ENCODE peak calls at places on chromosome 13, in five cellular contexts. X, M, U, T and W are unnamed samples.

GRCh38 chr13:39401091-39401647 is 201.8 kb downstream of the LHFPL6 start:
- DNase-seq in X (no peak), M (no peak), U (no peak), T (no peak), W (no peak)

GRCh38 chr13:43388282-43389034 is 365.1 kb downstream of the DNAJC15 start:
- DNase-seq in X (no peak), M (peak), U (no peak), T (no peak), W (no peak)

GRCh38 chr13:107203146-107203847 is 635.4 kb upstream of the ARGLU1 start:
- DNase-seq in X (peak), M (no peak), U (no peak), T (no peak), W (no peak)

GRCh38 chr13:29707876-29708543 is 112.5 kb upstream of the SLC7A1 start:
- DNase-seq in X (peak), M (peak), U (no peak), T (peak), W (no peak)

GRCh38 chr13:62510906-62511655 is 1095.4 kb upstream of the PCDH20 start:
- DNase-seq in X (no peak), M (no peak), U (peak), T (no peak), W (no peak)

GRCh38 chr13:104984296-104984818 is 1551.1 kb downstream of the EFNB2 start:
- DNase-seq in X (no peak), M (no peak), U (peak), T (no peak), W (peak)

GRCh38 chr13:35858665-35859064 is 272.5 kb downstream of the DCLK1 start:
- DNase-seq in X (no peak), M (no peak), U (no peak), T (no peak), W (no peak)

GRCh38 chr13:49784886-49785570 is 7.5 kb downstream of the KPNA3 start:
- DNase-seq in X (no peak), M (no peak), U (no peak), T (no peak), W (no peak)

GRCh38 chr13:61253105-61253877 is 162.4 kb downstream of the PCDH20 start:
- DNase-seq in X (no peak), M (no peak), U (no peak), T (no peak), W (no peak)

GRCh38 chr13:44296856-44297255 is 76.8 kb upstream of the SERP2 start:
- DNase-seq in X (no peak), M (no peak), U (no peak), T (no peak), W (no peak)

GRCh38 chr13:79936368-79937136 is 404.4 kb downstream of the SPRY2 start:
- DNase-seq in X (peak), M (no peak), U (no peak), T (no peak), W (no peak)

GRCh38 chr13:107205318-107206112 is 637.6 kb upstream of the ARGLU1 start:
- DNase-seq in X (peak), M (no peak), U (no peak), T (peak), W (no peak)

GRCh38 chr13:100673831-100674362 is 698 bp downstream of the TMTC4 start:
- DNase-seq in X (peak), M (peak), U (no peak), T (peak), W (no peak)

GRCh38 chr13:76708138-76708537 is 178.1 kb downstream of the KCTD12 start:
- DNase-seq in X (no peak), M (no peak), U (no peak), T (no peak), W (no peak)

GRCh38 chr13:44413095-44413494 is 39.5 kb downstream of the SERP2 start:
- DNase-seq in X (no peak), M (no peak), U (no peak), T (no peak), W (no peak)

GRCh38 chr13:62125451-62125850 is 709.8 kb upstream of the PCDH20 start:
- DNase-seq in X (no peak), M (no peak), U (no peak), T (no peak), W (no peak)

GRCh38 chr13:87356314-87356713 is 314.9 kb upstream of the SLITRK5 start:
- DNase-seq in X (no peak), M (no peak), U (no peak), T (no peak), W (no peak)

GRCh38 chr13:99926014-99926731 is 45.4 kb downstream of the ZIC5 start:
- DNase-seq in X (no peak), M (peak), U (no peak), T (no peak), W (no peak)

GRCh38 chr13:68923995-68924394 is 1183.6 kb upstream of the ATXN8OS start:
- DNase-seq in X (no peak), M (no peak), U (no peak), T (no peak), W (no peak)

GRCh38 chr13:68927387-68928026 is 1180.1 kb upstream of the ATXN8OS start:
- DNase-seq in X (peak), M (peak), U (no peak), T (no peak), W (peak)

DNA sequence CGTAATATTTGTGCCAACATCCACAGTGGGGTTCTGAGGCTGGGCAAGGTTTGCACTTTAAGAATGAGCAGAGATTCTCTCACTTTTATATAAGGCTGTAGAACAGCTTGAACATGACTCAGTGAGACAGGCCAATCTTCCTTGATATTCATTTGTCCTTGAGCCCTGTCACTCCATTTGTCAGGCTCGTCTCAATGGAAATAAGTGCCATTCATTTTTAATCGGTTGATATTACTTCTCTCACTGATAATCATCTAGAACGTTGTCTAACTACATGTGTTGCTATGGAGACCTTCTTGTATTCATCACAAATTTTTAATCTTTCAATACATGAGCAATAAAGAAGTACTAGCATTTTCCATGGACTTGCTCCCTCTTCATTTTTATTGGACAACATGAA is 1178.6 kb upstream of the ATXN8OS start:
- DNase-seq in X (no peak), M (no peak), U (no peak), T (no peak), W (no peak)
- TF ChIP-seq POLR2AphosphoS5 in X (no peak), M (no peak), U (no peak), T (no peak), W (no peak)

GRCh38 chr13:112056739-112057433 is 10.1 kb upstream of the SOX1 start:
- DNase-seq in X (no peak), M (no peak), U (no peak), T (no peak), W (no peak)
- TF ChIP-seq EZH2 in X (no peak), M (no peak), U (no peak), T (no peak), W (no peak)

GRCh38 chr13:66562054-66562453 is 668.1 kb downstream of the PCDH9 start:
- DNase-seq in X (no peak), M (no peak), U (no peak), T (no peak), W (no peak)
- H3K27ac ChIP-seq in X (no peak), M (no peak), U (no peak), T (no peak), W (no peak)

DNA sequence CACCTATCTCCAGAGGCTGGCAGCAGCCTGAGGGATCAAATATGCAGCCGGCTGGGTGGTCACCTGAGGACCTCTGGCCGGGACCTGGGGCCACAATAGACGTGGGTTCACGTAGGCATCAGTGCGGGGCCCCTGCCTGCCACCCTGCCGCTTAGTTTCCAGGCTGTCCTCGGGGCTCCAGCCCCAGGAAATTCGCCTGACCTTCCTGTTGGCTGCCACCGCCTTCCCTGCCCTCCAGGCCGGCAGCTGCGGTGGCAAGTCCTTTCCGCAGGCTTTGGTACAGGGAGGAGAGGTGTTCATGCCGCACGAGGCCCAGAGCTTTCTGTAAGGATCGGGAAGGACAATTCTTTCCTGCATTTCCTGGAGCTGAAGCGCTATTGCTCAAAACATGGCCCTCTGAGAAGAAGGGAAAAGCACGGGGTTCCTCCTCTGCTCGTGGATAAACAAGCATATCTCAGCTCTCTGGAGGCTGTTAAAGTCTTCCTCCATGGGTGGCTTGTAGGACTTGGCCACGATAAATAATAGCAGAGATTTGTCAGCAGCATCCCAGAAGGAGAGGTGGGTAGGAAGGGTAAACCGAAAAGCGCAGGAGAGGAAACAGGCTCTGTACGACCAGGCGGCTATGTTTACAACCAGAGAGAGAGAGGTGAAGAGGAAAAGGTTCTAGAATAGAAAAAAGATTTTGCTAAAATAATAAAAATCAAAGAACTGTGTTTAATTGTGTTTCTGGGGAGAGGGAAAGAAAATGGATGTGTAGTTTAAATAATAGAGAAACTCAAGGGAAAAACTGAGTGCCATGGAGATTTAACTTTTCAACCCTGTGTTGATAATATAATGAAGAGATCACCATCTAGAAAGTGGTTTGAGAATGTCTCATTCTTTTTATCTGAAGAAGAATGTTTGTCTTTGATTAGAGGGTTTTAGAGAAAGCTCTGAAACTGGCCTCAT is 4.9 kb downstream of the COL4A2 start:
- DNase-seq in X (no peak), M (no peak), U (no peak), T (no peak), W (no peak)
- TF ChIP-seq POLR2AphosphoS5 in X (no peak), M (no peak), U (no peak), T (no peak), W (no peak)

DNA sequence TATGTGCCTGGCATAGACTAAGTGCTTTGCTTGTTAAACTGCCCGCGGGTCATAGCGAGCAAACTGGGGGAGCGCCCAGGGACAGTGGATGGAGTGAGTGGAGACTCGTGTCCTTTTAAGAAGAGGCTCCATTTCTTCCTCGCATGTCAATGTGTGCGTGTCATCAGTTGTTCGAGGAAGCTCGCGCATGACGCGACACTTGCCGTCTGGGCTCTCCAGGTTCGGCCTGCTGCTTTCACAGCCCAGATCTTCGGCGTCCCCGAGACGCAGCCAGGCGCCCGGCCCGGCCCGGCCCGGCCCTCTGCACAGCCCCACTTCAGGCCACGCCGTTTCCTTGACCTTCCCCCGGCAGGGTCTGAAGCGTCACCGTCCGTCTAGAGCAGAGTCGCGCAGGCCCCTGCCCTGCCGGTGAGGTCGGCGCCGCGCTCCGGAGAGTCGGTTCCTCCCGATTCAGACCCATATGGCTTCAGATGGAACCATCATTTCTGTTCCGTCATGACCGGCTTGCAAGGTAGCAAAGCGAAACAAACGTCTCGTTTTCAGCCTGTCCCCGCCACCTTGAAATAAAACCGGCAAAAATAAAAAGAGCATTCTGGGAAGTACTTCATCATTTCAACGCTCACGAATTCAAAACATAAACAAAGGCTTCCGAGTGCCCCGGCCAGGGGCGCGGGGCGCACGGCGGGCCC is 604 bp upstream of the ARHGEF7 start:
- DNase-seq in X (no peak), M (no peak), U (no peak), T (no peak), W (no peak)
- TF ChIP-seq EZH2 in X (peak), M (no peak), U (no peak), T (no peak), W (peak)

GRCh38 chr13:110471156-110471832 is 90.2 kb downstream of the RAB20 start:
- DNase-seq in X (no peak), M (no peak), U (no peak), T (no peak), W (no peak)

GRCh38 chr13:110468986-110469495 is 92.5 kb downstream of the RAB20 start:
- DNase-seq in X (no peak), M (no peak), U (no peak), T (no peak), W (no peak)

GRCh38 chr13:110469597-110469996 is 91.9 kb downstream of the RAB20 start:
- DNase-seq in X (no peak), M (no peak), U (no peak), T (no peak), W (no peak)

GRCh38 chr13:110471833-110472162 is 89.7 kb downstream of the RAB20 start:
- DNase-seq in X (no peak), M (no peak), U (peak), T (peak), W (no peak)

DNA sequence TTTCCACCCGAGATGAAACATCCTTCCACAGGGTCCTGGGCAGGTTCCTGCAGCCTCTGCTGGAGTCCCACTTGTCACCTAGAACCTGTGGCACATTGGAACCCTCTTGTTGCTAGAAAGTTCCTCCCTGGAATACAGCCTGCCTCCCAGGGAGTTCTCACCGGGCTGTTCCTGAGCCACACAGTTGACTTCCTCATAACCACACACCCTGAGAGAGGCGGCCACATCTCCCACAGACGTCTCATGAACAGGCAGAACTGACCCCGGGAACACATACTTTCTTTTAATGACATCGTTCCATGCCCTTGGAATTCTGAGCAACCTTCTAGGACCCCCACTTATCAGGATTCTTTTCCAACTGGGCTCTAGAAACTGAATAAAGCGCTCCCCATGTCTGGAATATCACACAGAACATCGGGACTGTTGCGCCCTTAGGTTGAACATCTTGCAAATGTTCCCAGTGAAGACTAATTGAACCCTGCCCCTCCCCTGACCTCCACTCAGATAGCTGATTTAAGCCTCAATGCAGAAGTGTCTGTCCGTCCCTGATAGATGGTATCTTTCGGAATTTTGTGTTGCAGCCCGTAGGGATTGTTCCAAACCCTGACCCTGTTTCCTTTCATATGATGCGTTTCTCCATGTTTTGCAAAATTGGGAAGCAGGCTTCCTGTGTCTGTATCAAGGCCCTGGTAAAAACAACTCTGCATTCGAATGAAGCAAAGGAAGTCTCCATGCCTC is 91.1 kb downstream of the RAB20 start:
- DNase-seq in X (no peak), M (no peak), U (no peak), T (no peak), W (no peak)
- H3K27ac ChIP-seq in X (no peak), M (no peak), U (peak), T (no peak), W (no peak)

DNA sequence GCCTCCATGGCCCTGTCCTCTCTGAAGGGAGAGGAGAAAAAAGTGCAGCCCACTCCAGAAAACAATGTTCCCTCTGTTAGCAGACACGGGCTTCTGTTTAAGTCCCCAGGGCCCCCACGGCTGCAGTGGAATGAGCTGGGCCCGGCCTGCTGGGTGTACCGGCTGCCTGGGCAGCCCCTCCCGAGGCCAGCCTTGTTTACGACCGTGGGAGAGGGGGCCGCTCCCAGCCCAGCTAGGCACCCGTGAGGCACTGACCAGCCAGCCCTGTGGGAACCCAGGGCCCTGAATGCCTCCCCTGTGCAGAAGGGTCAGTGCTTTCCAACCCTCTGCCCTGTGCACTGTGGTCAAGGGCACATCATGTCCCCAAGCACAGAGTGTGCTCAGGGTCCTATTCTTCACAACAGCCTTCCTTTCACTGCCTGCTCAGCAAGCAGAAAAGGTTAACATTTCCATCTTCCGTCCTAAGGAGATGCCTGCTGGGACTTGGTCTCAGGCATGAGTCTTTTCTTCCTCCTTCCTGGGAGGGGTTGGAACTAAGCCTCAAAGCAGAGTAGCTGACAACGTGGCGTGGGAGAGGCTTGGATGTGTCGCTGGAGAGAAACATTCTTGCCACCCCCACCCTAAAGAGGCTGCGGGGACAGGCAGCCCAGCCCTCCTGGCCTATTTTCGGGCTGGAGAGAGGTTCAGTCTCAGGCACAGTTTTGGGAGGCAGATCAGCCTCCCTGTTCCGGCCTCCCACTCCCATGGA is 90.1 kb downstream of the RGCC start:
- DNase-seq in X (peak), M (no peak), U (no peak), T (no peak), W (no peak)
- TF ChIP-seq POLR2AphosphoS5 in X (no peak), M (no peak), U (no peak), T (no peak), W (no peak)

DNA sequence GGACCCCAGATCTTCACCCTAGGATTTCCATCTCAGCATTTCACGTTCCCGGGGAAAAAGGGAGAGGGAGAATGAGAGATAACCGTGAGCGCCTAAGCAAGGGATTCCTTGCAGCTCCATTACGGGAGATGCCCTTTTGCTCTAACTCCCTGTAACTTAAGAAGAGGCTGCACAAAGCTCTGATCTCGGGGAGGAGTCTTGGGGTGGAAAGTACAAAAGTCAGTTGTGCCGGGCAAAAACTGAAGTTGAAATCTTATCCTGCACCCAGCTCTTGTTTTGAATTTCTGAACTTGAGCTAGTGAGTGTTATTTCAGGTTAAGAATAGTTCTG is 256.4 kb upstream of the SOX21 start:
- DNase-seq in X (no peak), M (no peak), U (no peak), T (no peak), W (no peak)
- TF ChIP-seq EZH2 in X (no peak), M (no peak), U (no peak), T (no peak), W (no peak)

DNA sequence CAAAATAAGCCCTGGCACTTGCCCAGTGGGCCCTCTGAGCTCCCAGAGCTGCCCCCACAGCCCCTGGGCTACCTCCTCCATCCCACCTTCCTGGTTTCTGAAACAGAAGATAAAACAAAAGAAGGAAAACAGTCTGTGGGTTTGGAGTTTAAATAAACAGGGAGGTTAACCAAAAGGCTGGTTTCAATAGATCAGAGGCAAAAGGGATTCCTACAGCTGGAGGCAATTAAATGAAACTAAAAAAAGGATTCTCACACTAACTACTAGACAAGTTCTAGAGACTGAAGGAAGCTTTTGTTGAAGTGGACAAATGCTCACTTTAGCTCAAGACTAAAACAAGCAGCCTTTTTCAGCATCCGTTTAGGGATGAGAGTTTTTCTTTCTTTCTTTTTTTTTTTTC is 569.8 kb downstream of the FGF9 start:
- DNase-seq in X (no peak), M (no peak), U (no peak), T (no peak), W (no peak)
- H3K27ac ChIP-seq in X (no peak), M (no peak), U (no peak), T (no peak), W (no peak)

GRCh38 chr13:45416521-45417125 is 1.6 kb downstream of the SLC25A30 start:
- DNase-seq in X (no peak), M (no peak), U (no peak), T (no peak), W (no peak)
- TF ChIP-seq POLR2AphosphoS5 in X (no peak), M (no peak), U (no peak), T (no peak), W (no peak)